ENCODE peak calls at places on chromosomes 1 and 21, in seven cellular contexts. E is NCI-H510A, J is ELR, H is psoas muscle, R is GDM1, I is H7, Q is HFF-Myc. G is an unnamed sample.

GRCh38 chr21:14520535-14520934 is 25.6 kb downstream of the SAMSN1 start:
- DNase-seq in R (peak; percentile 78), J (no peak), Q (no peak), E (no peak), H (no peak), I (no peak), G (no peak)

GRCh38 chr1:200343874-200344273 is 66.0 kb downstream of the ZNF281 start:
- DNase-seq in H (no peak), J (no peak), E (no peak), I (no peak), Q (no peak), R (no peak), G (no peak)

GRCh38 chr1:31791131-31791858 is 24.5 kb downstream of the SPOCD1 start:
- DNase-seq in Q (no peak), H (peak; percentile 23), E (no peak), I (no peak), J (no peak), R (no peak), G (no peak)

GRCh38 chr1:53265581-53265980 is 27.3 kb upstream of the MAGOH start:
- DNase-seq in H (no peak), Q (no peak), I (no peak), E (no peak), J (no peak), R (no peak), G (no peak)

GRCh38 chr1:205595435-205595834 is 36.4 kb downstream of the ELK4 start:
- DNase-seq in H (no peak), I (no peak), R (no peak), J (no peak), Q (no peak), E (no peak), G (no peak)

GRCh38 chr1:19758227-19758830 is 41.4 kb downstream of the TMCO4 start:
- DNase-seq in I (no peak), E (no peak), J (peak; percentile 91), R (no peak), H (no peak), Q (peak; percentile 38), G (peak; percentile 55)

GRCh38 chr1:98205291-98206017 is 284.6 kb upstream of the DPYD start:
- DNase-seq in H (no peak), Q (no peak), I (peak; percentile 1), E (no peak), R (no peak), J (peak; percentile 38), G (peak; percentile 17)

GRCh38 chr1:58251415-58252073 is 295.0 kb downstream of the OMA1 start:
- DNase-seq in R (no peak), H (no peak), E (no peak), I (peak; percentile 63), Q (no peak), J (peak; percentile 35), G (no peak)

GRCh38 chr1:152109998-152110294 is 5.3 kb downstream of the TCHH start:
- DNase-seq in E (no peak), H (no peak), I (no peak), Q (no peak), R (no peak), J (no peak), G (no peak)

GRCh38 chr1:227403535-227403934 is 85.2 kb upstream of the CDC42BPA start:
- DNase-seq in I (no peak), R (no peak), Q (no peak), E (no peak), H (no peak), J (no peak), G (no peak)

GRCh38 chr1:71106658-71107322 is 26.0 kb upstream of the ZRANB2 start:
- DNase-seq in I (no peak), E (no peak), J (no peak), Q (no peak), R (no peak), H (no peak), G (no peak)

GRCh38 chr1:204149107-204149506 is 2.7 kb downstream of the ETNK2 start:
- DNase-seq in H (no peak), R (no peak), Q (no peak), J (no peak), I (no peak), E (no peak), G (no peak)

GRCh38 chr1:37890378-37891014 is 31.1 kb upstream of the MTF1 start:
- DNase-seq in E (peak; percentile 67), R (no peak), J (peak; percentile 72), H (no peak), Q (peak; percentile 16), I (peak; percentile 53), G (peak; percentile 58)

GRCh38 chr1:117095237-117095636 is 26.3 kb downstream of the TRIM45 start:
- DNase-seq in J (no peak), R (no peak), E (no peak), I (no peak), Q (no peak), H (no peak), G (no peak)

GRCh38 chr1:209335090-209335692 is 248.3 kb upstream of the CAMK1G start:
- DNase-seq in I (peak; percentile 62), R (peak; percentile 23), Q (no peak), H (no peak), J (peak; percentile 58), E (no peak), G (peak; percentile 37)

GRCh38 chr1:181079382-181079781 is 9.1 kb upstream of the IER5 start:
- DNase-seq in J (peak; percentile 68), R (no peak), H (no peak), I (no peak), E (no peak), Q (no peak), G (peak; percentile 28)

GRCh38 chr1:15174615-15174983 is 21.1 kb downstream of the TMEM51 start:
- DNase-seq in J (no peak), Q (no peak), E (no peak), R (no peak), I (no peak), H (no peak), G (no peak)

GRCh38 chr1:153617677-153618076 is 1.6 kb upstream of the S100A14 start:
- DNase-seq in Q (no peak), H (peak; percentile 95), J (peak; percentile 89), R (peak; percentile 59), E (peak; percentile 10), I (peak; percentile 87), G (no peak)

GRCh38 chr1:26848947-26849774 is 13.8 kb upstream of the SFN start:
- DNase-seq in Q (no peak), E (no peak), J (peak; percentile 95), I (peak; percentile 24), R (no peak), H (no peak), G (peak; percentile 99)

GRCh38 chr1:109668123-109668800 is 405 bp downstream of the GSTM2 start:
- DNase-seq in J (no peak), H (peak; percentile 62), I (no peak), Q (no peak), E (no peak), R (no peak), G (no peak)

GRCh38 chr1:107687846-107688753 is 276.9 kb downstream of the VAV3 start:
- DNase-seq in R (no peak), Q (no peak), I (no peak), H (no peak), J (no peak), E (no peak), G (peak; percentile 93)

GRCh38 chr1:169696273-169697100 is 14.9 kb downstream of the SELL start:
- DNase-seq in J (no peak), I (no peak), R (no peak), E (no peak), Q (no peak), H (no peak), G (peak; percentile 61)

GRCh38 chr1:51548986-51549619 is 30.0 kb upstream of the EPS15 start:
- DNase-seq in R (peak; percentile 78), H (no peak), J (peak; percentile 37), I (no peak), E (no peak), Q (peak; percentile 38), G (no peak)

GRCh38 chr1:66575739-66576138 is 41.8 kb downstream of the SGIP1 start:
- DNase-seq in H (no peak), R (no peak), J (no peak), Q (peak; percentile 94), E (peak; percentile 66), I (no peak), G (peak; percentile 100)

GRCh38 chr1:226678701-226679100 is 60.4 kb downstream of the ITPKB start:
- DNase-seq in I (no peak), R (no peak), J (no peak), Q (no peak), H (no peak), E (no peak), G (no peak)

GRCh38 chr1:100347009-100347966 is 5.0 kb upstream of the CDC14A start:
- DNase-seq in J (peak; percentile 42), H (no peak), R (no peak), Q (no peak), I (no peak), E (no peak), G (no peak)

GRCh38 chr1:63987014-63987630 is 213.3 kb downstream of the ROR1 start:
- DNase-seq in Q (no peak), J (peak; percentile 6), R (no peak), E (no peak), H (no peak), I (no peak), G (peak; percentile 42)

GRCh38 chr1:93414749-93415148 is 33.2 kb upstream of the FNBP1L start:
- DNase-seq in H (no peak), E (no peak), Q (no peak), J (no peak), R (no peak), I (no peak), G (no peak)